ENCODE peak calls at places on chromosomes 11 and 22, in four cellular contexts. One of them, this sample, is unnamed.

GRCh38 chr11:79087238-79087956 is 353.4 kb downstream of the TENM4 start:
- DNase-seq in GM20000: no peak
- DNase-seq in endothelial cell: no peak
- DNase-seq in WTC11: no peak
- DNase-seq in this sample: no peak

GRCh38 chr11:131064373-131064991 is 148.2 kb upstream of the SNX19 start:
- DNase-seq in GM20000: peak
- DNase-seq in endothelial cell: peak
- DNase-seq in WTC11: peak
- DNase-seq in this sample: peak

GRCh38 chr22:35335936-35336781 is 36.5 kb downstream of the TOM1 start:
- DNase-seq in GM20000: no peak
- DNase-seq in WTC11: no peak
- DNase-seq in endothelial cell: no peak
- DNase-seq in this sample: no peak

GRCh38 chr22:28568099-28568498 is 111.5 kb downstream of the TTC28 start:
- DNase-seq in endothelial cell: no peak
- DNase-seq in GM20000: no peak
- DNase-seq in WTC11: no peak
- DNase-seq in this sample: no peak

GRCh38 chr22:28231423-28231822 is 312.4 kb upstream of the PITPNB start:
- DNase-seq in WTC11: no peak
- DNase-seq in GM20000: no peak
- DNase-seq in endothelial cell: no peak
- DNase-seq in this sample: no peak

GRCh38 chr11:111297696-111298095 is 650 bp upstream of the POU2AF3 start:
- DNase-seq in endothelial cell: no peak
- DNase-seq in GM20000: no peak
- DNase-seq in WTC11: peak
- DNase-seq in this sample: no peak

GRCh38 chr11:88583232-88583631 is 245.7 kb upstream of the CTSC start:
- DNase-seq in endothelial cell: no peak
- DNase-seq in WTC11: no peak
- DNase-seq in GM20000: no peak
- DNase-seq in this sample: no peak

GRCh38 chr11:22634897-22635629 is 9.4 kb upstream of the FANCF start:
- DNase-seq in WTC11: peak
- DNase-seq in endothelial cell: no peak
- DNase-seq in GM20000: no peak
- DNase-seq in this sample: no peak

GRCh38 chr22:35198738-35199137 is 58.6 kb upstream of the HMGXB4 start:
- DNase-seq in WTC11: no peak
- DNase-seq in endothelial cell: no peak
- DNase-seq in GM20000: no peak
- DNase-seq in this sample: no peak

GRCh38 chr22:35212020-35212419 is 45.3 kb upstream of the HMGXB4 start:
- DNase-seq in endothelial cell: no peak
- DNase-seq in GM20000: no peak
- DNase-seq in WTC11: no peak
- DNase-seq in this sample: no peak

GRCh38 chr11:120216426-120217102 is 5.7 kb downstream of the OAF start:
- DNase-seq in WTC11: no peak
- DNase-seq in GM20000: no peak
- DNase-seq in endothelial cell: no peak
- DNase-seq in this sample: no peak

GRCh38 chr11:115924744-115925567 is 420.7 kb upstream of the CADM1 start:
- DNase-seq in endothelial cell: no peak
- DNase-seq in WTC11: no peak
- DNase-seq in GM20000: peak
- DNase-seq in this sample: peak

GRCh38 chr11:1481861-1482441 is 4.6 kb downstream of the MOB2 start:
- DNase-seq in endothelial cell: no peak
- DNase-seq in GM20000: no peak
- DNase-seq in WTC11: no peak
- DNase-seq in this sample: no peak

GRCh38 chr11:27621440-27622161 is 78.7 kb downstream of the BDNF start:
- DNase-seq in WTC11: no peak
- DNase-seq in GM20000: no peak
- DNase-seq in endothelial cell: no peak
- DNase-seq in this sample: no peak

GRCh38 chr11:2667940-2668339 is 31.9 kb downstream of the KCNQ1OT1 start:
- DNase-seq in WTC11: no peak
- DNase-seq in endothelial cell: no peak
- DNase-seq in GM20000: no peak
- DNase-seq in this sample: no peak

GRCh38 chr11:100681064-100681502 is 6.0 kb upstream of the ARHGAP42 start:
- DNase-seq in endothelial cell: no peak
- DNase-seq in GM20000: peak
- DNase-seq in WTC11: peak
- DNase-seq in this sample: peak

GRCh38 chr11:79600747-79601146 is 159.9 kb upstream of the TENM4 start:
- DNase-seq in GM20000: no peak
- DNase-seq in endothelial cell: no peak
- DNase-seq in WTC11: no peak
- DNase-seq in this sample: no peak

GRCh38 chr22:33922268-33922667 is 2.0 kb upstream of the LARGE1 start:
- DNase-seq in endothelial cell: peak
- DNase-seq in WTC11: peak
- DNase-seq in GM20000: no peak
- DNase-seq in this sample: no peak

GRCh38 chr22:23086787-23087186 is 16.5 kb downstream of the GNAZ start:
- DNase-seq in GM20000: no peak
- DNase-seq in WTC11: no peak
- DNase-seq in endothelial cell: no peak
- DNase-seq in this sample: no peak

GRCh38 chr11:16607675-16608644 is 130.5 kb upstream of the C11orf58 start:
- DNase-seq in GM20000: peak
- DNase-seq in WTC11: peak
- DNase-seq in endothelial cell: peak
- DNase-seq in this sample: no peak

GRCh38 chr11:65791719-65792213 is 4.9 kb downstream of the OVOL1 start:
- DNase-seq in WTC11: no peak
- DNase-seq in GM20000: peak
- DNase-seq in endothelial cell: no peak
- DNase-seq in this sample: peak

GRCh38 chr11:41714101-41714500 is 254.6 kb upstream of the LRRC4C start:
- DNase-seq in endothelial cell: no peak
- DNase-seq in WTC11: no peak
- DNase-seq in GM20000: no peak
- DNase-seq in this sample: no peak

GRCh38 chr11:35517481-35517880 is 7.9 kb downstream of the PAMR1 start:
- DNase-seq in GM20000: no peak
- DNase-seq in WTC11: no peak
- DNase-seq in endothelial cell: no peak
- DNase-seq in this sample: no peak

GRCh38 chr22:25366876-25367466 is 147.5 kb downstream of the CRYBB2 start:
- DNase-seq in WTC11: no peak
- DNase-seq in GM20000: no peak
- DNase-seq in endothelial cell: no peak
- DNase-seq in this sample: no peak

GRCh38 chr22:24703101-24703500 is 71.4 kb downstream of the PIWIL3 start:
- DNase-seq in GM20000: no peak
- DNase-seq in WTC11: no peak
- DNase-seq in endothelial cell: no peak
- DNase-seq in this sample: no peak

GRCh38 chr11:24637520-24637919 is 140.7 kb downstream of the LUZP2 start:
- DNase-seq in GM20000: no peak
- DNase-seq in endothelial cell: no peak
- DNase-seq in WTC11: peak
- DNase-seq in this sample: no peak

GRCh38 chr22:50275181-50276055 is 5.2 kb upstream of the MAPK11 start:
- DNase-seq in WTC11: no peak
- DNase-seq in GM20000: no peak
- DNase-seq in endothelial cell: no peak
- DNase-seq in this sample: no peak
- TF ChIP-seq CTCF in WTC11: no peak
- TF ChIP-seq CTCF in GM20000: no peak
- TF ChIP-seq CTCF in endothelial cell: no peak
- TF ChIP-seq CTCF in this sample: no peak

GRCh38 chr11:55726715-55727324 is 46.4 kb upstream of the OR5D13 start:
- DNase-seq in endothelial cell: no peak
- DNase-seq in GM20000: no peak
- DNase-seq in WTC11: peak
- DNase-seq in this sample: no peak
- TF ChIP-seq CTCF in endothelial cell: peak
- TF ChIP-seq CTCF in GM20000: no peak
- TF ChIP-seq CTCF in WTC11: no peak
- TF ChIP-seq CTCF in this sample: peak

DNA sequence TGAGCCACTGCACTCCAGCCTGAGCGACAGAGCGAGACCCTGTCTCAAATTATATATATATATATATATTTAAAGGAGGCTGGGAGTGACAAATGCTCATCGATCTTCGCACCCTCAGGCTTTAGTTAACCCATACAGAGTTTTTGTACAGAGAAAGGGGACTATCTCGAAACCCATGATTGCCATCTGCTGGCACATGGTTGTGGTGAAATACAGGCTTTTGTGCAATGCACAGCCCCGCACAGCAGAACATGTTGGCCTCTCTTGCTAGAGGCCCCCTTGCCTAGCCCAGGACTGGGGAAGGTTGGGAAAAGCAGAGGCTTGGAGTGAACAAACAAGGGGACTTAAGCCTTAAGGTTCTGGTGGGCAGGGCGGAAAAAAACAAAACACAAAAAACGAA is 3.6 kb downstream of the MYBPC3 start:
- DNase-seq in endothelial cell: no peak
- DNase-seq in GM20000: no peak
- DNase-seq in WTC11: peak
- DNase-seq in this sample: peak
- TF ChIP-seq CTCF in endothelial cell: no peak
- TF ChIP-seq CTCF in GM20000: no peak
- TF ChIP-seq CTCF in WTC11: no peak
- TF ChIP-seq CTCF in this sample: peak

DNA sequence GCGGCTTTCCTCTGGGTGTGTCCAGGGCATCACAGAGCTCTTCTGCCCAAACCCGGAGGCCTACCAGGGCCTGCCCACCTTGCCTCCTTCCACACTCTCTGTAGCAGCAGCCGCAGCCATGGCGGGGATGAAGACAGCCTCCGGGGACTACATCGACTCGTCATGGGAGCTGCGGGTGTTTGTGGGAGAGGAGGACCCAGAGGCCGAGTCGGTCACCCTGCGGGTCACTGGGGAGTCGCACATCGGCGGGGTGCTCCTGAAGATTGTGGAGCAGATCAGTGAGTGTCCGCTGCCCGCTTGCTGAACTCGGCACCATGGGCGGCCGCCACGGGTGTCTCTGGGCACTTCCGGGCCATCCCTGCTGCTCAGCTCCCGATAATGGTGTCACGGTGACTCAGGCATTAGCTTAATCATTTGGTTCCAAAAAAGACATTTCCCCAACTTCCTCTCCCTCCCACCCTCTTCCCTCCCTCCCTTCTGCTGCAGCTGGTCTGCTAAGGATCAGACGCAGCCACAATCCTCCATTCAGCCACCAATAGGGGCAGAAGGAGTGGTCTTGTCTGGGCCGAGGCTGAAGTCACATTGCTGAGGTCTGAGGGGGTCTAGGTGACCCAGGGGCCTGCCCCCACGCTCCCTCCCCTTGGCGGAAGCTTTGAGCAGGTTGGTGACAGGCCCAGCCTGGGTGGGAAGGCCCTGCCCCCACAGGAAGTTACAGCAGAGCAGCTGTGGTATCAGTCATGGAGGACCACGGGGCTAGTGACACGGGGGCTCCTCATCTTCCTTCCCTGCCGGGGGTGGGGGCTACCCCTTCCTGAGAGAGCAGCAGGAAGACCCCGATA is 945 bp downstream of the FERMT3 start:
- DNase-seq in GM20000: peak
- DNase-seq in endothelial cell: no peak
- DNase-seq in WTC11: no peak
- DNase-seq in this sample: peak
- TF ChIP-seq CTCF in GM20000: no peak
- TF ChIP-seq CTCF in endothelial cell: no peak
- TF ChIP-seq CTCF in WTC11: no peak
- TF ChIP-seq CTCF in this sample: no peak

DNA sequence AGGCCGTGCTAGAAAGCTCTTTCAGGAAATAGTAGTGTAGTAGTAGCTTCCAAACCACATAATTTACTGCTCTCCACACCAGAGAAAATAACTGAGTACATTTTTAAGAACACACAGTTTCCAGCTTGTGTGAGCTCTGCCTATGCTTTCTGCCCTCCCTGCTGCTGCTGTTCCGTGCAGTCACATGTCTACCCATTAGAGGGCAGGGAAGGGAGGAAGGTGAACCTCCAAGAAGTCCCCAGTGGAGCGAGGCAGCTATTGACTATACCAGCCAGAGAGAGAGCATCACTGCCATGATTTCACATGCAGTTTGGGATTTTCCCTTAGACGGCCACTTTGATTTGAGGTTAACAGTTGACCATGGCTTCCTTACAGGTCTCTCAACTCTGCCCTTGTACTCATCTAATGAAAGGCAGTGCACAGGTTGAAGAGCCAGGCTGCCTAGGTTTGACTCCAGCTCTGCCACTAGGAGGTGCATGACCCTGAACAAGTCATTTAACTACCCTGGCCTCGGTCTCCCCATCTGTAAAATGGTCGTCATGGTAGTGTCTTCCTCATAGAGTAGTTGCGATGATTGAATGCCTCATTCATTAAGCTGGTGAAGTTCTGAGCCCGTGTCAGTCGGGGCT is 19.7 kb upstream of the CTTN start:
- DNase-seq in GM20000: no peak
- DNase-seq in WTC11: no peak
- DNase-seq in endothelial cell: no peak
- DNase-seq in this sample: no peak
- TF ChIP-seq CTCF in GM20000: no peak
- TF ChIP-seq CTCF in WTC11: no peak
- TF ChIP-seq CTCF in endothelial cell: no peak
- TF ChIP-seq CTCF in this sample: peak

GRCh38 chr11:46296520-46297448 is 19.3 kb downstream of the CREB3L1 start:
- DNase-seq in GM20000: no peak
- DNase-seq in WTC11: peak
- DNase-seq in endothelial cell: peak
- DNase-seq in this sample: no peak
- TF ChIP-seq CTCF in GM20000: no peak
- TF ChIP-seq CTCF in WTC11: peak
- TF ChIP-seq CTCF in endothelial cell: peak
- TF ChIP-seq CTCF in this sample: peak

GRCh38 chr11:14306481-14306880 is 52.5 kb downstream of the RRAS2 start:
- DNase-seq in endothelial cell: no peak
- DNase-seq in WTC11: no peak
- DNase-seq in GM20000: no peak
- DNase-seq in this sample: no peak
- TF ChIP-seq CTCF in endothelial cell: no peak
- TF ChIP-seq CTCF in WTC11: no peak
- TF ChIP-seq CTCF in GM20000: no peak
- TF ChIP-seq CTCF in this sample: peak